ENCODE peak calls at places on chromosomes 3 and 15, in seven cellular contexts. One of them, this sample, is unnamed.

GRCh38 chr15:64224508-64224907 is 61.7 kb upstream of the PPIB start:
- DNase-seq in H9: no peak
- DNase-seq in activated T-cell treated with anti-CD3 and anti-CD28 coated beads, Interleukin-2, amount 50 U/mL, for 72 hours: no peak
- DNase-seq in GM23338: no peak
- DNase-seq in coronary artery: no peak
- DNase-seq in ovary: peak
- DNase-seq in HCEC 1CT: peak
- DNase-seq in this sample: no peak

GRCh38 chr3:187954486-187955075 is 199.4 kb upstream of the LPP start:
- DNase-seq in H9: no peak
- DNase-seq in activated T-cell treated with anti-CD3 and anti-CD28 coated beads, Interleukin-2, amount 50 U/mL, for 72 hours: no peak
- DNase-seq in GM23338: no peak
- DNase-seq in coronary artery: no peak
- DNase-seq in ovary: no peak
- DNase-seq in HCEC 1CT: peak
- DNase-seq in this sample: no peak

GRCh38 chr3:39637807-39638206 is 170.3 kb downstream of the MOBP start:
- DNase-seq in H9: no peak
- DNase-seq in activated T-cell treated with anti-CD3 and anti-CD28 coated beads, Interleukin-2, amount 50 U/mL, for 72 hours: no peak
- DNase-seq in GM23338: peak
- DNase-seq in coronary artery: no peak
- DNase-seq in ovary: no peak
- DNase-seq in HCEC 1CT: peak
- DNase-seq in this sample: no peak

GRCh38 chr3:20225769-20226168 is 39.8 kb upstream of the SGO1 start:
- DNase-seq in H9: no peak
- DNase-seq in activated T-cell treated with anti-CD3 and anti-CD28 coated beads, Interleukin-2, amount 50 U/mL, for 72 hours: no peak
- DNase-seq in GM23338: peak
- DNase-seq in coronary artery: no peak
- DNase-seq in ovary: no peak
- DNase-seq in HCEC 1CT: no peak
- DNase-seq in this sample: peak

GRCh38 chr3:143203848-143204247 is 84.3 kb downstream of the CHST2 start:
- DNase-seq in H9: no peak
- DNase-seq in activated T-cell treated with anti-CD3 and anti-CD28 coated beads, Interleukin-2, amount 50 U/mL, for 72 hours: no peak
- DNase-seq in GM23338: no peak
- DNase-seq in coronary artery: no peak
- DNase-seq in ovary: no peak
- DNase-seq in HCEC 1CT: peak
- DNase-seq in this sample: no peak

GRCh38 chr15:52783929-52784798 is 6.0 kb downstream of the ONECUT1 start:
- DNase-seq in H9: peak
- DNase-seq in activated T-cell treated with anti-CD3 and anti-CD28 coated beads, Interleukin-2, amount 50 U/mL, for 72 hours: peak
- DNase-seq in GM23338: peak
- DNase-seq in coronary artery: no peak
- DNase-seq in ovary: no peak
- DNase-seq in HCEC 1CT: no peak
- DNase-seq in this sample: peak

GRCh38 chr3:122800838-122801237 is 6.0 kb downstream of the SLC49A4 start:
- DNase-seq in H9: no peak
- DNase-seq in activated T-cell treated with anti-CD3 and anti-CD28 coated beads, Interleukin-2, amount 50 U/mL, for 72 hours: no peak
- DNase-seq in GM23338: no peak
- DNase-seq in coronary artery: no peak
- DNase-seq in ovary: no peak
- DNase-seq in HCEC 1CT: no peak
- DNase-seq in this sample: no peak

GRCh38 chr3:20185364-20185732 is 658 bp downstream of the SGO1 start:
- DNase-seq in H9: no peak
- DNase-seq in activated T-cell treated with anti-CD3 and anti-CD28 coated beads, Interleukin-2, amount 50 U/mL, for 72 hours: peak
- DNase-seq in GM23338: peak
- DNase-seq in coronary artery: no peak
- DNase-seq in ovary: no peak
- DNase-seq in HCEC 1CT: peak
- DNase-seq in this sample: peak

This sample was measured in H7.